ENCODE peak calls at places on chromosomes 6 and 20, in four cellular contexts. L is spleen, C is Caco-2, Q is PC-3. H is an unnamed sample.

GRCh38 chr6:130978660-130979396 is 84.2 kb downstream of the EPB41L2 start:
- DNase-seq in L (no peak), C (no peak), Q (no peak), H (no peak)

GRCh38 chr6:130105996-130106704 is 87.8 kb downstream of the L3MBTL3 start:
- DNase-seq in L (no peak), C (no peak), Q (no peak), H (no peak)

GRCh38 chr6:151958332-151958731 is 150.8 kb downstream of the ESR1 start:
- DNase-seq in L (no peak), C (no peak), Q (peak; percentile 79), H (no peak)

GRCh38 chr6:6697620-6698019 is 109.1 kb downstream of the LY86 start:
- DNase-seq in L (no peak), C (no peak), Q (no peak), H (no peak)

GRCh38 chr6:88869263-88870023 is 94.0 kb downstream of the RNGTT start:
- DNase-seq in L (no peak), C (no peak), Q (peak; percentile 57), H (no peak)

GRCh38 chr20:4443016-4443415 is 278.7 kb upstream of the PRND start:
- DNase-seq in L (no peak), C (peak; percentile 55), Q (peak; percentile 31), H (no peak)

GRCh38 chr6:105136433-105137350 is 43.1 kb downstream of the POPDC3 start:
- DNase-seq in L (peak; percentile 79), C (peak; percentile 50), Q (no peak), H (peak; percentile 74)

GRCh38 chr20:47293524-47294157 is 62.9 kb downstream of the ZMYND8 start:
- DNase-seq in L (no peak), C (no peak), Q (no peak), H (no peak)

GRCh38 chr6:142271476-142271875 is 30.3 kb upstream of the ADGRG6 start:
- DNase-seq in L (no peak), C (no peak), Q (no peak), H (no peak)

GRCh38 chr20:53547664-53548239 is 45.9 kb downstream of the ZNF217 start:
- DNase-seq in L (no peak), C (peak; percentile 75), Q (peak; percentile 95), H (no peak)

GRCh38 chr6:122996797-122997520 is 924 bp downstream of the CLVS2 start:
- DNase-seq in L (no peak), C (no peak), Q (no peak), H (no peak)

GRCh38 chr6:107217248-107217647 is 101.9 kb upstream of the BEND3 start:
- DNase-seq in L (no peak), C (no peak), Q (no peak), H (no peak)

GRCh38 chr6:127266892-127267741 is 453 bp downstream of the RNF146 start:
- DNase-seq in L (peak; percentile 96), C (peak; percentile 67), Q (peak; percentile 30), H (peak; percentile 87)

GRCh38 chr6:119454694-119455093 is 105.1 kb upstream of the MAN1A1 start:
- DNase-seq in L (no peak), C (no peak), Q (no peak), H (no peak)

GRCh38 chr6:11193434-11193833 is 39.0 kb downstream of the NEDD9 start:
- DNase-seq in L (no peak), C (no peak), Q (no peak), H (no peak)

GRCh38 chr6:50543666-50544065 is 169.7 kb upstream of the TFAP2D start:
- DNase-seq in L (no peak), C (no peak), Q (no peak), H (no peak)

GRCh38 chr6:137927777-137928218 is 60.7 kb downstream of the TNFAIP3 start:
- DNase-seq in L (peak; percentile 82), C (no peak), Q (no peak), H (no peak)

GRCh38 chr20:51661609-51662178 is 106.5 kb downstream of the ATP9A start:
- DNase-seq in L (no peak), C (peak; percentile 87), Q (peak; percentile 99), H (no peak)

GRCh38 chr6:11785953-11786579 is 7.5 kb upstream of the ADTRP start:
- DNase-seq in L (no peak), C (no peak), Q (no peak), H (no peak)

GRCh38 chr6:43115365-43115764 is 39.3 kb downstream of the PTK7 start:
- DNase-seq in L (peak; percentile 15), C (no peak), Q (peak; percentile 75), H (no peak)

GRCh38 chr6:163725008-163725941 is 310.8 kb downstream of the QKI start:
- DNase-seq in L (peak; percentile 63), C (no peak), Q (no peak), H (peak; percentile 33)

GRCh38 chr6:25056130-25056529 is 120.4 kb upstream of the RIPOR2 start:
- DNase-seq in L (peak; percentile 84), C (no peak), Q (no peak), H (no peak)

DNA sequence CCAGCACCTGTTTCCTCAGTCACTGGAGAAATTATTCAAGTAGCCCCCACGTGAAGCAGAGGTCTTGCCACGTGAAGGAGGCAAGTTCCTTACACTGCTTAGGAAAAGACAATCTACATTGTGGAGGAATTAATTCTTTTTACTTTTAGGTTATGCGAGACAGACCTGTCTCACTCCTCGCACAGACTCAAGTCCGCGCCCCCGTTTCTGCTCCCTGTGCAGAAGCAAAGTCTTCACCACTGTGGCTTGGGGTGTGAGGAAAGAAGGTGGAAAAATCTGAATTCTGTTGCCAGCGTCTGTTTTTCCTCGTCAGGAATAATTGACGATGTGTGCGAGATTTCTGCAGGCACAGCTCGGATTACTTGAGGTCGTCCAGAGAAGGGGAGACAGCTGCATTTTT is 185.1 kb downstream of the SMOC2 start:
- DNase-seq in L (no peak), C (no peak), Q (no peak), H (no peak)
- H3K9me3 ChIP-seq in L (no peaks in the 10 kb centered on the region), C (peaks cover 7% of the 10 kb centered on the region), Q (no peaks in the 10 kb centered on the region), H (no peaks in the 10 kb centered on the region)

GRCh38 chr20:45631184-45631583 is at the start of gene WFDC9:
- DNase-seq in L (no peak), C (no peak), Q (no peak), H (no peak)
- H3K4me1 ChIP-seq in L (peaks cover 3% of the 10 kb centered on the region), C (no peaks in the 10 kb centered on the region), Q (no peaks in the 10 kb centered on the region), H (no peaks in the 10 kb centered on the region)

GRCh38 chr6:143765422-143766184 is 77.5 kb upstream of the LTV1 start:
- DNase-seq in L (no peak), C (no peak), Q (no peak), H (no peak)

GRCh38 chr6:143762126-143762525 is 81.0 kb upstream of the LTV1 start:
- DNase-seq in L (no peak), C (no peak), Q (no peak), H (no peak)

GRCh38 chr6:143767433-143767832 is 75.7 kb upstream of the LTV1 start:
- DNase-seq in L (no peak), C (no peak), Q (no peak), H (no peak)

GRCh38 chr6:143761103-143761502 is 82.0 kb upstream of the LTV1 start:
- DNase-seq in L (no peak), C (no peak), Q (no peak), H (no peak)

DNA sequence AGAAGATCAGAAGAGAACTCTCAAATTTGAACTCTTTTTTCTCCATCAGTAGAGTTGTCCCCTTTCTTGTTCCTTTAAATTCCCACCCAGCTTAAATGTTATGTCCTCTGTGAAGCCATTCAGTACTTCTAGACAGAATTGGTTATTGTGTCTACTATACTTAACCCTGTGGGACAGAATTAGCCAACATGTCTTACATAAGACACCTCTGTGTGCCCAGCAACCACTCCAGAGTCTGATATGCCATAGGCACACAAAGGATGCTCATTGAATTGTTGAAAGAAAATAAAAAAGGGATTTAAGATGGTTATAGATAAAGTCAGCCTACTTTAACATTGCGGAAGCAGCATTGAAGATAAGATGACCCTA is 77.0 kb upstream of the LTV1 start:
- DNase-seq in L (no peak), C (no peak), Q (no peak), H (no peak)
- H3K36me3 ChIP-seq in L (no peaks in the 10 kb centered on the region), C (no peaks in the 10 kb centered on the region), Q (no peaks in the 10 kb centered on the region), H (peaks cover 35% of the 10 kb centered on the region)

GRCh38 chr6:133863228-133863627 is 25.7 kb upstream of the TCF21 start:
- DNase-seq in L (no peak), C (no peak), Q (no peak), H (no peak)

GRCh38 chr6:133871131-133871530 is 17.8 kb upstream of the TCF21 start:
- DNase-seq in L (no peak), C (no peak), Q (no peak), H (no peak)

DNA sequence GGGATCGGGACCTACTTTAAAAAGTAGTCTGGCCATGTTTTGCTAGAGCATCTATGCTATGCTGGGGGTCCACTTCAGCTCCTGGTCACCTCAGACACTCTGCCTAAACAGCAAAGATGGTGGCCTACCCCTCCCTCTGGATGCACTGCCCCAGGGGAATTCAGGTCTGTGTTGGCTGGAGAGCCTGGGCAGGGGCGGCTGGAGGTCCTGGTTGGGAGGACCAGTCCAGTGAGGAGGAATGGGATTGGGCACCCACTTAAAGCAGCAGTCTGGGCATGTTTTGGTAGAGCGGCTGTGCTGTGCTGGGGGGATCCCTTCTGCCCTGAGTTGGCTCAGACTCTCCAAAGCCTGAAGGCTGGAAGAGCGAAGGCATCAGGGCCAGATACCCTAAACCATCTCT is 23.2 kb upstream of the TCF21 start:
- DNase-seq in L (no peak), C (no peak), Q (no peak), H (peak; percentile 48)
- H3K9me3 ChIP-seq in L (peaks cover 23% of the 10 kb centered on the region), C (no peaks in the 10 kb centered on the region), Q (peaks cover 5% of the 10 kb centered on the region), H (peaks cover 4% of the 10 kb centered on the region)

GRCh38 chr20:62574612-62574993 is 67.7 kb upstream of the SLCO4A1 start:
- DNase-seq in L (no peak), C (no peak), Q (no peak), H (no peak)

GRCh38 chr20:62571667-62572344 is 70.5 kb upstream of the SLCO4A1 start:
- DNase-seq in L (no peak), C (peak; percentile 79), Q (peak; percentile 38), H (no peak)

GRCh38 chr20:62575976-62576722 is 66.2 kb upstream of the SLCO4A1 start:
- DNase-seq in L (no peak), C (no peak), Q (no peak), H (no peak)

GRCh38 chr20:62572980-62573379 is 69.3 kb upstream of the SLCO4A1 start:
- DNase-seq in L (no peak), C (no peak), Q (no peak), H (no peak)

GRCh38 chr20:62573856-62574611 is 68.3 kb upstream of the SLCO4A1 start:
- DNase-seq in L (no peak), C (no peak), Q (no peak), H (no peak)
- H3K4me1 ChIP-seq in L (no peaks in the 10 kb centered on the region), C (no peaks in the 10 kb centered on the region), Q (no peaks in the 10 kb centered on the region), H (no peaks in the 10 kb centered on the region)

GRCh38 chr20:49542514-49542991 is 25.4 kb downstream of the PTGIS start:
- DNase-seq in L (no peak), C (peak; percentile 49), Q (no peak), H (no peak)
- H3K36me3 ChIP-seq in L (no peaks in the 10 kb centered on the region), C (no peaks in the 10 kb centered on the region), Q (no peaks in the 10 kb centered on the region), H (no peaks in the 10 kb centered on the region)

DNA sequence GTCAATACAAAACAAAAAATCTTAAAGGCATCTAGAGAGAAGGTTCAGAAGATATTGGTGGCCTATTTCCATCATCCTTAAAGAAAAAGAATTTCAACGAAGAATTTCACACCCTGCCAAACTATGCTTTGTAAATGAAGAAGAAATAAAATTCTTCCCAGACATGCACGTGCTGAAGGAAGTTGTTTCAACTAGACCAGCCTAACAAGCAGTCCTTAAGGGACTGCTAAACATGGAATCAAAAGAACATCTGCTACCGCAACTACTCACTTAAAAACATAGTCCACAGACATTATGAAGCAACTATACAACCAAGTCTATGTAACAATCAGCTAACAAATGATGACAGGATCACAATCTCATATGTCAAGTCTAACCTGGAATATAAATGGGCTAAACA is 584.9 kb upstream of the PTCHD4 start:
- DNase-seq in L (no peak), C (no peak), Q (no peak), H (no peak)
- H3K9me3 ChIP-seq in L (peaks cover 30% of the 10 kb centered on the region), C (no peaks in the 10 kb centered on the region), Q (peaks cover 7% of the 10 kb centered on the region), H (peaks cover 4% of the 10 kb centered on the region)